ENCODE peak calls at places on chromosomes 7 and 10, in nine cellular contexts. Y, Q, N, F, M, W, D, B and P are unnamed samples.

GRCh38 chr10:8048281-8049008 is 6.0 kb upstream of the GATA3 start:
- DNase-seq in Y (no peak), Q (peak), N (no peak), F (no peak), M (no peak), W (no peak), D (no peak), B (no peak), P (peak)

GRCh38 chr10:93124580-93125318 is 51.1 kb downstream of the CYP26A1 start:
- DNase-seq in Y (no peak), Q (no peak), N (no peak), F (no peak), M (no peak), W (no peak), D (no peak), B (no peak), P (no peak)

GRCh38 chr10:94085288-94085687 is 91.6 kb downstream of the PLCE1 start:
- DNase-seq in Y (no peak), Q (no peak), N (no peak), F (no peak), M (no peak), W (no peak), D (no peak), B (no peak), P (no peak)

GRCh38 chr10:112815238-112816032 is 134.6 kb upstream of the TCF7L2 start:
- DNase-seq in Y (no peak), Q (peak), N (peak), F (no peak), M (no peak), W (peak), D (peak), B (peak), P (no peak)

GRCh38 chr10:11824376-11824775 is 1.2 kb downstream of the PROSER2 start:
- DNase-seq in Y (no peak), Q (no peak), N (no peak), F (no peak), M (no peak), W (no peak), D (no peak), B (no peak), P (no peak)

GRCh38 chr7:151608031-151608551 is 88.4 kb upstream of the RHEB start:
- DNase-seq in Y (no peak), Q (peak), N (no peak), F (no peak), M (no peak), W (peak), D (peak), B (no peak), P (no peak)

GRCh38 chr7:103524042-103524907 is 78.3 kb upstream of the SLC26A5 start:
- DNase-seq in Y (no peak), Q (no peak), N (peak), F (no peak), M (no peak), W (peak), D (peak), B (peak), P (no peak)

GRCh38 chr7:3978839-3979238 is 677.8 kb downstream of the SDK1 start:
- DNase-seq in Y (no peak), Q (no peak), N (no peak), F (no peak), M (no peak), W (no peak), D (no peak), B (no peak), P (no peak)

GRCh38 chr10:69446650-69447151 is 4.6 kb upstream of the TSPAN15 start:
- DNase-seq in Y (no peak), Q (no peak), N (peak), F (no peak), M (no peak), W (peak), D (no peak), B (peak), P (no peak)

GRCh38 chr10:106355450-106355849 is 809.1 kb downstream of the SORCS1 start:
- DNase-seq in Y (no peak), Q (peak), N (no peak), F (no peak), M (no peak), W (no peak), D (peak), B (no peak), P (no peak)

GRCh38 chr10:70494966-70495365 is 16.4 kb downstream of the PALD1 start:
- DNase-seq in Y (peak), Q (peak), N (no peak), F (no peak), M (no peak), W (no peak), D (no peak), B (no peak), P (no peak)

GRCh38 chr7:127717502-127718125 is 65.6 kb downstream of the SND1 start:
- DNase-seq in Y (no peak), Q (peak), N (no peak), F (no peak), M (no peak), W (no peak), D (no peak), B (no peak), P (no peak)

GRCh38 chr10:34907743-34908425 is 92.8 kb upstream of the PARD3 start:
- DNase-seq in Y (no peak), Q (no peak), N (no peak), F (no peak), M (no peak), W (no peak), D (no peak), B (no peak), P (no peak)

GRCh38 chr10:43228783-43229207 is 38.1 kb downstream of the RASGEF1A start:
- DNase-seq in Y (no peak), Q (peak), N (no peak), F (no peak), M (peak), W (no peak), D (no peak), B (no peak), P (peak)

GRCh38 chr7:156223935-156224334 is 411.7 kb upstream of the SHH start:
- DNase-seq in Y (no peak), Q (no peak), N (no peak), F (no peak), M (no peak), W (no peak), D (no peak), B (no peak), P (no peak)

GRCh38 chr7:13077466-13077865 is 390.0 kb downstream of the ARL4A start:
- DNase-seq in Y (no peak), Q (no peak), N (peak), F (no peak), M (no peak), W (peak), D (no peak), B (peak), P (no peak)

GRCh38 chr10:102647433-102648268 is 3.4 kb downstream of the TRIM8 start:
- DNase-seq in Y (no peak), Q (no peak), N (no peak), F (no peak), M (no peak), W (no peak), D (no peak), B (no peak), P (no peak)

GRCh38 chr10:63388421-63389031 is 77.3 kb downstream of the JMJD1C start:
- DNase-seq in Y (no peak), Q (no peak), N (peak), F (no peak), M (no peak), W (peak), D (no peak), B (peak), P (no peak)

GRCh38 chr7:44372560-44373417 is 47.4 kb upstream of the CAMK2B start:
- DNase-seq in Y (no peak), Q (no peak), N (no peak), F (no peak), M (no peak), W (no peak), D (no peak), B (no peak), P (peak)

GRCh38 chr10:118543714-118544400 is 51.6 kb downstream of the PRLHR start:
- DNase-seq in Y (no peak), Q (peak), N (peak), F (peak), M (no peak), W (peak), D (peak), B (peak), P (no peak)

GRCh38 chr10:188546-188945 is 53.3 kb downstream of the ZMYND11 start:
- DNase-seq in Y (no peak), Q (no peak), N (no peak), F (no peak), M (no peak), W (no peak), D (no peak), B (no peak), P (no peak)

GRCh38 chr7:99393363-99394187 is 14.8 kb downstream of the PDAP1 start:
- DNase-seq in Y (no peak), Q (no peak), N (no peak), F (no peak), M (no peak), W (no peak), D (peak), B (no peak), P (no peak)

GRCh38 chr7:4633012-4633411 is 49.1 kb upstream of the FOXK1 start:
- DNase-seq in Y (no peak), Q (peak), N (no peak), F (no peak), M (no peak), W (peak), D (peak), B (peak), P (no peak)

GRCh38 chr10:44153901-44154670 is 230.8 kb downstream of the CXCL12 start:
- DNase-seq in Y (no peak), Q (no peak), N (peak), F (no peak), M (no peak), W (no peak), D (no peak), B (no peak), P (no peak)

GRCh38 chr7:29243777-29244655 is 49.4 kb downstream of the CHN2 start:
- DNase-seq in Y (peak), Q (peak), N (no peak), F (no peak), M (no peak), W (no peak), D (peak), B (no peak), P (no peak)

GRCh38 chr7:95478139-95479037 is 7.4 kb upstream of the ASB4 start:
- DNase-seq in Y (no peak), Q (peak), N (peak), F (no peak), M (no peak), W (peak), D (peak), B (peak), P (no peak)

GRCh38 chr10:108453166-108453565 is 1288.7 kb upstream of the SORCS1 start:
- DNase-seq in Y (no peak), Q (no peak), N (no peak), F (no peak), M (no peak), W (no peak), D (no peak), B (no peak), P (no peak)

GRCh38 chr10:49241365-49241764 is 53.2 kb upstream of the TMEM273 start:
- DNase-seq in Y (no peak), Q (no peak), N (no peak), F (no peak), M (no peak), W (no peak), D (no peak), B (no peak), P (no peak)

GRCh38 chr10:73117976-73118743 is 7.9 kb downstream of the NUDT13 start:
- DNase-seq in Y (no peak), Q (no peak), N (peak), F (no peak), M (no peak), W (no peak), D (no peak), B (no peak), P (no peak)

GRCh38 chr7:47301657-47302295 is 280.1 kb downstream of the TNS3 start:
- DNase-seq in Y (no peak), Q (no peak), N (no peak), F (no peak), M (no peak), W (no peak), D (no peak), B (no peak), P (peak)

GRCh38 chr7:47439181-47439667 is 142.7 kb downstream of the TNS3 start:
- DNase-seq in Y (no peak), Q (no peak), N (no peak), F (no peak), M (peak), W (no peak), D (no peak), B (no peak), P (no peak)

GRCh38 chr7:139679731-139680594 is 97.8 kb downstream of the HIPK2 start:
- DNase-seq in Y (no peak), Q (no peak), N (peak), F (no peak), M (no peak), W (peak), D (no peak), B (peak), P (no peak)

GRCh38 chr10:1057106-1057657 is 997 bp downstream of the WDR37 start:
- DNase-seq in Y (no peak), Q (no peak), N (no peak), F (no peak), M (no peak), W (no peak), D (peak), B (no peak), P (no peak)

GRCh38 chr7:5286933-5287332 is 4.2 kb downstream of the SLC29A4 start:
- DNase-seq in Y (no peak), Q (no peak), N (no peak), F (no peak), M (no peak), W (no peak), D (no peak), B (no peak), P (no peak)

GRCh38 chr7:113113912-113114311 is 4.4 kb downstream of the SMIM30 start:
- DNase-seq in Y (no peak), Q (peak), N (no peak), F (no peak), M (no peak), W (no peak), D (peak), B (peak), P (no peak)

GRCh38 chr7:25928549-25929330 is 223.3 kb upstream of the NFE2L3 start:
- DNase-seq in Y (no peak), Q (no peak), N (no peak), F (no peak), M (no peak), W (no peak), D (no peak), B (no peak), P (no peak)

GRCh38 chr10:71597821-71598498 is 121.6 kb downstream of the C10orf105 start:
- DNase-seq in Y (peak), Q (no peak), N (peak), F (no peak), M (no peak), W (no peak), D (no peak), B (no peak), P (no peak)